ENCODE peak calls at places on chromosomes 6 and 20, in four cellular contexts. One of them, this sample, is unnamed.

GRCh38 chr20:41339957-41340326 is 679 bp upstream of the LPIN3 start:
- DNase-seq in K562: peak; percentile 78
- DNase-seq in HCT116: peak; percentile 76
- DNase-seq in GM12878: no peak
- DNase-seq in this sample: peak; percentile 88

GRCh38 chr6:170027111-170028043 is 263.5 kb downstream of the DLL1 start:
- DNase-seq in K562: no peak
- DNase-seq in HCT116: no peak
- DNase-seq in GM12878: no peak
- DNase-seq in this sample: no peak

GRCh38 chr6:34391023-34391485 is 1.4 kb downstream of the NUDT3 start:
- DNase-seq in K562: peak; percentile 36
- DNase-seq in HCT116: no peak
- DNase-seq in GM12878: no peak
- DNase-seq in this sample: no peak

GRCh38 chr20:15703171-15703911 is 869.9 kb downstream of the KIF16B start:
- DNase-seq in K562: no peak
- DNase-seq in HCT116: no peak
- DNase-seq in GM12878: no peak
- DNase-seq in this sample: no peak

GRCh38 chr20:32536861-32537656 is 48.1 kb downstream of the NOL4L start:
- DNase-seq in K562: no peak
- DNase-seq in HCT116: no peak
- DNase-seq in GM12878: no peak
- DNase-seq in this sample: no peak

GRCh38 chr6:35080821-35081425 is 60.2 kb downstream of the TCP11 start:
- DNase-seq in K562: no peak
- DNase-seq in HCT116: no peak
- DNase-seq in GM12878: no peak
- DNase-seq in this sample: no peak

GRCh38 chr6:15355683-15356099 is 109.8 kb downstream of the JARID2 start:
- DNase-seq in K562: no peak
- DNase-seq in HCT116: no peak
- DNase-seq in GM12878: no peak
- DNase-seq in this sample: no peak

GRCh38 chr20:59120491-59120890 is 43.1 kb upstream of the ZNF831 start:
- DNase-seq in K562: no peak
- DNase-seq in HCT116: no peak
- DNase-seq in GM12878: no peak
- DNase-seq in this sample: no peak

GRCh38 chr6:107657755-107658461 is 166.2 kb downstream of the SCML4 start:
- DNase-seq in K562: no peak
- DNase-seq in HCT116: no peak
- DNase-seq in GM12878: peak; percentile 96
- DNase-seq in this sample: no peak

GRCh38 chr6:129607581-129608186 is 102.3 kb downstream of the ARHGAP18 start:
- DNase-seq in K562: no peak
- DNase-seq in HCT116: no peak
- DNase-seq in GM12878: no peak
- DNase-seq in this sample: no peak

GRCh38 chr6:149197482-149197881 is 120.0 kb upstream of the TAB2 start:
- DNase-seq in K562: no peak
- DNase-seq in HCT116: no peak
- DNase-seq in GM12878: no peak
- DNase-seq in this sample: no peak

GRCh38 chr20:2379511-2380229 is 1.0 kb upstream of the TGM6 start:
- DNase-seq in K562: no peak
- DNase-seq in HCT116: no peak
- DNase-seq in GM12878: no peak
- DNase-seq in this sample: no peak

GRCh38 chr6:132524639-132525038 is 11.7 kb upstream of the STX7 start:
- DNase-seq in K562: no peak
- DNase-seq in HCT116: no peak
- DNase-seq in GM12878: no peak
- DNase-seq in this sample: no peak

GRCh38 chr6:55180258-55180657 is 5.9 kb downstream of the HCRTR2 start:
- DNase-seq in K562: no peak
- DNase-seq in HCT116: no peak
- DNase-seq in GM12878: no peak
- DNase-seq in this sample: no peak

GRCh38 chr6:55175078-55175777 is 913 bp downstream of the HCRTR2 start:
- DNase-seq in K562: no peak
- DNase-seq in HCT116: no peak
- DNase-seq in GM12878: no peak
- DNase-seq in this sample: no peak

GRCh38 chr6:55174211-55175013 is at the start of gene HCRTR2:
- DNase-seq in K562: no peak
- DNase-seq in HCT116: no peak
- DNase-seq in GM12878: no peak
- DNase-seq in this sample: no peak

GRCh38 chr6:55175778-55176084 is 1.4 kb downstream of the HCRTR2 start:
- DNase-seq in K562: no peak
- DNase-seq in HCT116: no peak
- DNase-seq in GM12878: no peak
- DNase-seq in this sample: no peak

DNA sequence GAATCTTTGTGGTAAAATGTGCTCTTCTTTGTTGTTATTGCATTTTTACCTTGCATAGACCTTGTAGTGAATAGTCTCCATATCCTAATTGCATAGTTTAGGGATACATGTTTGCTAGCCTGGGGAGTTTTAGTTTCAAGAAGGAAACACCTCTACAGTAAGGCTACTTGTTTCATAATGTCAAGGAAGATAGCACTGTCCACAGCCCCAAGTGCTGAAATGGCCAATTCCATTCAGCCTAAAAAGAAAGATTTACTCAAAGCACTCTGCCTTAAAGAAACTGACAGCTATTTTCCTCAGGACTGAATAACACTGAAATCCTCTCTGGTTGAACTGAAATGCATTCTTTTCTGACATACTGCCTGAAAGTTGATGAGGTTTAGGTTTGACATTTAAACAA is 2.6 kb downstream of the HCRTR2 start:
- DNase-seq in K562: no peak
- DNase-seq in HCT116: no peak
- DNase-seq in GM12878: no peak
- DNase-seq in this sample: no peak
- TF ChIP-seq EGR1 in K562: no peak
- TF ChIP-seq EGR1 in HCT116: no peak
- TF ChIP-seq EGR1 in GM12878: no peak
- TF ChIP-seq EGR1 in this sample: no peak

GRCh38 chr6:134063966-134064445 is 11.6 kb upstream of the SLC2A12 start:
- DNase-seq in K562: peak; percentile 83
- DNase-seq in HCT116: peak; percentile 59
- DNase-seq in GM12878: no peak
- DNase-seq in this sample: no peak
- H3K4me2 ChIP-seq in K562: peak overlapping the region; percentile 66
- H3K4me2 ChIP-seq in HCT116: peak overlapping the region; percentile 23
- H3K4me2 ChIP-seq in GM12878: no peak overlapping the region
- H3K4me2 ChIP-seq in this sample: no peak overlapping the region

GRCh38 chr6:150535818-150536220 is 63.9 kb upstream of the PLEKHG1 start:
- DNase-seq in K562: no peak
- DNase-seq in HCT116: no peak
- DNase-seq in GM12878: no peak
- DNase-seq in this sample: no peak

GRCh38 chr6:150535151-150535816 is 64.4 kb upstream of the PLEKHG1 start:
- DNase-seq in K562: no peak
- DNase-seq in HCT116: no peak
- DNase-seq in GM12878: no peak
- DNase-seq in this sample: no peak

GRCh38 chr6:150531957-150532356 is 67.7 kb upstream of the PLEKHG1 start:
- DNase-seq in K562: no peak
- DNase-seq in HCT116: no peak
- DNase-seq in GM12878: no peak
- DNase-seq in this sample: no peak

GRCh38 chr6:150537481-150537880 is 62.2 kb upstream of the PLEKHG1 start:
- DNase-seq in K562: no peak
- DNase-seq in HCT116: no peak
- DNase-seq in GM12878: no peak
- DNase-seq in this sample: no peak

GRCh38 chr6:150534514-150534913 is 65.2 kb upstream of the PLEKHG1 start:
- DNase-seq in K562: no peak
- DNase-seq in HCT116: no peak
- DNase-seq in GM12878: no peak
- DNase-seq in this sample: no peak
- TF ChIP-seq EGR1 in K562: no peak
- TF ChIP-seq EGR1 in HCT116: no peak
- TF ChIP-seq EGR1 in GM12878: no peak
- TF ChIP-seq EGR1 in this sample: no peak

DNA sequence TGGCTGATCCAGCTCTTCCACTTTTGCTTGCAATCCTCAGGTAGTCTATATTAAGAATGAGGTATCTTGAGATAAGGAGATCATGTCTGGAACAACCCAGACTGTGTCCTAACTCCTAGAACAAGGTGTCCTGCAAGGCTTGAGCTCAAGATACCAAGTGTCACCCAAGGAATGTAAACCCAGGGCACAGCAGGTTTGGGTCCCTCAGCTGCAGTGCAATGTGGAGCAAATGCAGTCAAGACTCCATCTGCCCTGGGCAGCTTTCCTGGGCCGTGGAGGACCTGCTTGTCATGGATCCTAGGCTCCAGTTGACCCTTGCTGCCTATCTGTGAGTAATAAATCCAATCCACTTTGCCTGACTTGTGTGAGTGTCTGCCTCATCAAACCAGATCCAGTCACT is 166.1 kb downstream of the OTOR start:
- DNase-seq in K562: no peak
- DNase-seq in HCT116: no peak
- DNase-seq in GM12878: no peak
- DNase-seq in this sample: no peak
- H3K4me2 ChIP-seq in K562: no peak overlapping the region
- H3K4me2 ChIP-seq in HCT116: no peak overlapping the region
- H3K4me2 ChIP-seq in GM12878: no peak overlapping the region
- H3K4me2 ChIP-seq in this sample: no peak overlapping the region

DNA sequence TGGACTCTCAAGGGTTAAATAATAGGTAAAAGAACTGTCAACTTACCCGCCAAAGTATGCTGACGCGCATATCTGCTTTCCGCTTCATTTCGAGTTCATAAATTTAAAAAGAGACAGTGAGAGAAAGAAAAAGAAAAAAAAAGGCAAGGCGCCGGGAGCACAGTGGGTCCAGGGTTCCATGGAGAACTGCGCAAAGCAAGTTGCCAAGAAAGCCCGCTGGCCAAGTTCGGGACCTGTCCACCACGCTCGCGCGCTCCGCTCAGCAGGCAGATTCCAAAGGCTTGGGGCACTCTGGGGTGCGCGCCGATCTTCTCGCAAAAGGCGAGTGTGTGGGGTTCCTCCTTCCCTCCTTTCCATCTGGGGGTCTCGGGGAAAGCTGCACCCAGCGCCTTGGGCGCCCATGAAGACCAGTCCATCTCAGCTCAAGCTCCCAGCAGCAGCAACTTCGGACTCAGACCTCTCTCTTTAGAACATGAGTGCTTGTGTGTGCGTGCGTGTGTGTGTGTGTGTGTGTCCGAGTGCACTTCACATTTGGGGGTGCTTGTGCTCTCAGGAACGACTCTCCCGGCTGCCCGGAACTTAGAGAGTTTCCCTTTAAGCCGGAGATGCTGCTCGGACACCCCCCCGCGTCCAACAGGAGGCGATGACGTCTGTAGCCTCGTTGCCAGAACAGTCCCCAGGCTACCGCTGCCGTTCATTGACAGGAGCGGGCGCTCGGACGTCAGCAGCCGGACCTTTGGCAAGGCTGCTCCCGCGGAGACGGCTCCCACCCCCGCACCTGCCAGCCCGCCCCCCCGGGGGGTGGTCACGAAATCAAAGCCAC is 180.0 kb downstream of the TBXT start:
- DNase-seq in K562: no peak
- DNase-seq in HCT116: no peak
- DNase-seq in GM12878: no peak
- DNase-seq in this sample: no peak
- TF ChIP-seq EGR1 in K562: no peak
- TF ChIP-seq EGR1 in HCT116: no peak
- TF ChIP-seq EGR1 in GM12878: no peak
- TF ChIP-seq EGR1 in this sample: no peak

This sample was measured in H1.